ENCODE peak calls at places on chromosomes 6 and 20, in seven cellular contexts. One of them, this sample, is unnamed.

GRCh38 chr6:144340541-144341371 is 55.6 kb downstream of the UTRN start:
- DNase-seq in naive thymus-derived CD4-positive, alpha-beta T cell: no peak
- DNase-seq in lung: no peak
- DNase-seq in Peyer's patch: no peak
- DNase-seq in cardiac muscle cell: no peak
- DNase-seq in GM23248: peak; percentile 43
- DNase-seq in stomach: no peak
- DNase-seq in this sample: no peak

GRCh38 chr6:111027219-111027618 is 45.4 kb downstream of the RPF2 start:
- DNase-seq in naive thymus-derived CD4-positive, alpha-beta T cell: no peak
- DNase-seq in lung: no peak
- DNase-seq in Peyer's patch: no peak
- DNase-seq in cardiac muscle cell: no peak
- DNase-seq in GM23248: no peak
- DNase-seq in stomach: no peak
- DNase-seq in this sample: no peak

GRCh38 chr6:144644776-144645175 is 359.6 kb downstream of the UTRN start:
- DNase-seq in naive thymus-derived CD4-positive, alpha-beta T cell: no peak
- DNase-seq in lung: no peak
- DNase-seq in Peyer's patch: no peak
- DNase-seq in cardiac muscle cell: no peak
- DNase-seq in GM23248: no peak
- DNase-seq in stomach: no peak
- DNase-seq in this sample: no peak

GRCh38 chr6:140045116-140045515 is 670.7 kb upstream of the CITED2 start:
- DNase-seq in naive thymus-derived CD4-positive, alpha-beta T cell: no peak
- DNase-seq in lung: no peak
- DNase-seq in Peyer's patch: no peak
- DNase-seq in cardiac muscle cell: no peak
- DNase-seq in GM23248: no peak
- DNase-seq in stomach: no peak
- DNase-seq in this sample: no peak

GRCh38 chr20:36745234-36745926 is 510 bp downstream of the NDRG3 start:
- DNase-seq in naive thymus-derived CD4-positive, alpha-beta T cell: no peak
- DNase-seq in lung: peak; percentile 33
- DNase-seq in Peyer's patch: no peak
- DNase-seq in cardiac muscle cell: peak; percentile 53
- DNase-seq in GM23248: peak; percentile 45
- DNase-seq in stomach: peak; percentile 26
- DNase-seq in this sample: no peak

GRCh38 chr6:147651249-147652063 is 143.0 kb downstream of the SAMD5 start:
- DNase-seq in naive thymus-derived CD4-positive, alpha-beta T cell: no peak
- DNase-seq in lung: no peak
- DNase-seq in Peyer's patch: peak; percentile 55
- DNase-seq in cardiac muscle cell: no peak
- DNase-seq in GM23248: no peak
- DNase-seq in stomach: no peak
- DNase-seq in this sample: no peak

GRCh38 chr6:102389994-102390393 is 996.5 kb downstream of the GRIK2 start:
- DNase-seq in naive thymus-derived CD4-positive, alpha-beta T cell: no peak
- DNase-seq in lung: no peak
- DNase-seq in Peyer's patch: peak; percentile 44
- DNase-seq in cardiac muscle cell: no peak
- DNase-seq in GM23248: no peak
- DNase-seq in stomach: no peak
- DNase-seq in this sample: no peak

GRCh38 chr6:150069707-150070106 is 786 bp upstream of the ULBP3 start:
- DNase-seq in naive thymus-derived CD4-positive, alpha-beta T cell: no peak
- DNase-seq in lung: no peak
- DNase-seq in Peyer's patch: no peak
- DNase-seq in cardiac muscle cell: no peak
- DNase-seq in GM23248: no peak
- DNase-seq in stomach: peak; percentile 54
- DNase-seq in this sample: no peak

GRCh38 chr20:32930701-32931100 is 72.0 kb downstream of the EFCAB8 start:
- DNase-seq in naive thymus-derived CD4-positive, alpha-beta T cell: no peak
- DNase-seq in lung: no peak
- DNase-seq in Peyer's patch: no peak
- DNase-seq in cardiac muscle cell: no peak
- DNase-seq in GM23248: no peak
- DNase-seq in stomach: no peak
- DNase-seq in this sample: no peak

GRCh38 chr6:143336446-143337152 is 113.9 kb downstream of the ADAT2 start:
- DNase-seq in naive thymus-derived CD4-positive, alpha-beta T cell: no peak
- DNase-seq in lung: no peak
- DNase-seq in Peyer's patch: no peak
- DNase-seq in cardiac muscle cell: no peak
- DNase-seq in GM23248: peak; percentile 80
- DNase-seq in stomach: no peak
- DNase-seq in this sample: no peak

GRCh38 chr6:78861509-78861908 is 5.8 kb upstream of the IRAK1BP1 start:
- DNase-seq in naive thymus-derived CD4-positive, alpha-beta T cell: no peak
- DNase-seq in lung: no peak
- DNase-seq in Peyer's patch: no peak
- DNase-seq in cardiac muscle cell: no peak
- DNase-seq in GM23248: no peak
- DNase-seq in stomach: no peak
- DNase-seq in this sample: no peak

GRCh38 chr20:23212011-23212410 is 125.9 kb upstream of the CD93 start:
- DNase-seq in naive thymus-derived CD4-positive, alpha-beta T cell: no peak
- DNase-seq in lung: no peak
- DNase-seq in Peyer's patch: no peak
- DNase-seq in cardiac muscle cell: no peak
- DNase-seq in GM23248: no peak
- DNase-seq in stomach: no peak
- DNase-seq in this sample: no peak

GRCh38 chr6:21874372-21874771 is 280.8 kb downstream of the SOX4 start:
- DNase-seq in naive thymus-derived CD4-positive, alpha-beta T cell: no peak
- DNase-seq in lung: no peak
- DNase-seq in Peyer's patch: no peak
- DNase-seq in cardiac muscle cell: no peak
- DNase-seq in GM23248: no peak
- DNase-seq in stomach: no peak
- DNase-seq in this sample: no peak

GRCh38 chr6:43021270-43022047 is at the start of gene RRP36:
- DNase-seq in naive thymus-derived CD4-positive, alpha-beta T cell: peak; percentile 47
- DNase-seq in lung: peak; percentile 85
- DNase-seq in Peyer's patch: peak; percentile 88
- DNase-seq in cardiac muscle cell: peak; percentile 86
- DNase-seq in GM23248: peak; percentile 94
- DNase-seq in stomach: peak; percentile 81
- DNase-seq in this sample: peak; percentile 52

GRCh38 chr6:170102582-170103481 is 188.0 kb downstream of the DLL1 start:
- DNase-seq in naive thymus-derived CD4-positive, alpha-beta T cell: no peak
- DNase-seq in lung: no peak
- DNase-seq in Peyer's patch: peak; percentile 38
- DNase-seq in cardiac muscle cell: no peak
- DNase-seq in GM23248: no peak
- DNase-seq in stomach: peak; percentile 19
- DNase-seq in this sample: no peak

GRCh38 chr20:1286267-1287036 is 20.4 kb downstream of the SNPH start:
- DNase-seq in naive thymus-derived CD4-positive, alpha-beta T cell: no peak
- DNase-seq in lung: no peak
- DNase-seq in Peyer's patch: no peak
- DNase-seq in cardiac muscle cell: no peak
- DNase-seq in GM23248: no peak
- DNase-seq in stomach: no peak
- DNase-seq in this sample: peak; percentile 80
- H3K27ac ChIP-seq in naive thymus-derived CD4-positive, alpha-beta T cell: peak overlapping the region; percentile 68
- H3K27ac ChIP-seq in lung: no peak overlapping the region
- H3K27ac ChIP-seq in Peyer's patch: no peak overlapping the region
- H3K27ac ChIP-seq in cardiac muscle cell: no peak overlapping the region
- H3K27ac ChIP-seq in GM23248: no peak overlapping the region
- H3K27ac ChIP-seq in stomach: no peak overlapping the region
- H3K27ac ChIP-seq in this sample: no peak overlapping the region

GRCh38 chr6:105566503-105566902 is 163.6 kb upstream of the PREP start:
- DNase-seq in naive thymus-derived CD4-positive, alpha-beta T cell: no peak
- DNase-seq in lung: no peak
- DNase-seq in Peyer's patch: peak; percentile 53
- DNase-seq in cardiac muscle cell: no peak
- DNase-seq in GM23248: no peak
- DNase-seq in stomach: no peak
- DNase-seq in this sample: no peak

GRCh38 chr6:105562027-105562426 is 159.1 kb upstream of the PREP start:
- DNase-seq in naive thymus-derived CD4-positive, alpha-beta T cell: no peak
- DNase-seq in lung: no peak
- DNase-seq in Peyer's patch: no peak
- DNase-seq in cardiac muscle cell: no peak
- DNase-seq in GM23248: no peak
- DNase-seq in stomach: no peak
- DNase-seq in this sample: no peak

GRCh38 chr6:105560611-105561066 is 157.8 kb upstream of the PREP start:
- DNase-seq in naive thymus-derived CD4-positive, alpha-beta T cell: no peak
- DNase-seq in lung: no peak
- DNase-seq in Peyer's patch: no peak
- DNase-seq in cardiac muscle cell: no peak
- DNase-seq in GM23248: peak; percentile 86
- DNase-seq in stomach: no peak
- DNase-seq in this sample: no peak

GRCh38 chr6:105564503-105564902 is 161.6 kb upstream of the PREP start:
- DNase-seq in naive thymus-derived CD4-positive, alpha-beta T cell: no peak
- DNase-seq in lung: no peak
- DNase-seq in Peyer's patch: no peak
- DNase-seq in cardiac muscle cell: no peak
- DNase-seq in GM23248: no peak
- DNase-seq in stomach: no peak
- DNase-seq in this sample: no peak

GRCh38 chr6:105561501-105561900 is 158.6 kb upstream of the PREP start:
- DNase-seq in naive thymus-derived CD4-positive, alpha-beta T cell: no peak
- DNase-seq in lung: no peak
- DNase-seq in Peyer's patch: no peak
- DNase-seq in cardiac muscle cell: no peak
- DNase-seq in GM23248: no peak
- DNase-seq in stomach: no peak
- DNase-seq in this sample: no peak
- H3K27ac ChIP-seq in naive thymus-derived CD4-positive, alpha-beta T cell: no peak overlapping the region
- H3K27ac ChIP-seq in lung: no peak overlapping the region
- H3K27ac ChIP-seq in Peyer's patch: no peak overlapping the region
- H3K27ac ChIP-seq in cardiac muscle cell: no peak overlapping the region
- H3K27ac ChIP-seq in GM23248: no peak overlapping the region
- H3K27ac ChIP-seq in stomach: no peak overlapping the region
- H3K27ac ChIP-seq in this sample: no peak overlapping the region

GRCh38 chr6:56382416-56382940 is 135.1 kb upstream of the COL21A1 start:
- DNase-seq in naive thymus-derived CD4-positive, alpha-beta T cell: no peak
- DNase-seq in lung: no peak
- DNase-seq in Peyer's patch: no peak
- DNase-seq in cardiac muscle cell: no peak
- DNase-seq in GM23248: no peak
- DNase-seq in stomach: no peak
- DNase-seq in this sample: no peak

GRCh38 chr6:56380476-56380875 is 133.1 kb upstream of the COL21A1 start:
- DNase-seq in naive thymus-derived CD4-positive, alpha-beta T cell: no peak
- DNase-seq in lung: no peak
- DNase-seq in Peyer's patch: no peak
- DNase-seq in cardiac muscle cell: no peak
- DNase-seq in GM23248: no peak
- DNase-seq in stomach: no peak
- DNase-seq in this sample: no peak

GRCh38 chr6:56378966-56379608 is 131.7 kb upstream of the COL21A1 start:
- DNase-seq in naive thymus-derived CD4-positive, alpha-beta T cell: no peak
- DNase-seq in lung: no peak
- DNase-seq in Peyer's patch: no peak
- DNase-seq in cardiac muscle cell: no peak
- DNase-seq in GM23248: no peak
- DNase-seq in stomach: no peak
- DNase-seq in this sample: no peak

GRCh38 chr6:56378507-56378906 is 131.1 kb upstream of the COL21A1 start:
- DNase-seq in naive thymus-derived CD4-positive, alpha-beta T cell: no peak
- DNase-seq in lung: no peak
- DNase-seq in Peyer's patch: no peak
- DNase-seq in cardiac muscle cell: no peak
- DNase-seq in GM23248: no peak
- DNase-seq in stomach: no peak
- DNase-seq in this sample: no peak

DNA sequence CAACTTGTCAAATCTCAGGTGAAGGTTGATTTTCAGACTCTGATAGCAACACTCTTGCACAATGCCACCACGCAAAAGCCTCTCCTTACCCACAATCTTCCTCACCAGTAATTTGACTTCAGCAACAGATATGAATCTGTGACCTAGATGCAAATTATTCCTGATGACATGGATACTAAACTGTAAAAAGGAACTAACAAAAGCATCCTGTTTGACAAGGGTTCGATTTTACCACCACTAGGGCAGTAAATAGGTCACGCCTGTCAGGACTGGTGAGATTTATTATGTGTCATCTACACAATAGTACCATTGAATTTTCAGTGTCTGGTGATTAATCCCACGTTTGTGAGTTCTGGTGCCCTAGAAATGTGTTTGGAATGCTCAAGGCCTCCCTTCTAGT is 134.5 kb upstream of the COL21A1 start:
- DNase-seq in naive thymus-derived CD4-positive, alpha-beta T cell: no peak
- DNase-seq in lung: no peak
- DNase-seq in Peyer's patch: no peak
- DNase-seq in cardiac muscle cell: no peak
- DNase-seq in GM23248: peak; percentile 60
- DNase-seq in stomach: no peak
- DNase-seq in this sample: no peak
- H3K27ac ChIP-seq in naive thymus-derived CD4-positive, alpha-beta T cell: no peak overlapping the region
- H3K27ac ChIP-seq in lung: no peak overlapping the region
- H3K27ac ChIP-seq in Peyer's patch: no peak overlapping the region
- H3K27ac ChIP-seq in cardiac muscle cell: no peak overlapping the region
- H3K27ac ChIP-seq in GM23248: no peak overlapping the region
- H3K27ac ChIP-seq in stomach: no peak overlapping the region
- H3K27ac ChIP-seq in this sample: no peak overlapping the region

GRCh38 chr20:35637266-35637665 is 21.6 kb downstream of the SPAG4 start:
- DNase-seq in naive thymus-derived CD4-positive, alpha-beta T cell: no peak
- DNase-seq in lung: no peak
- DNase-seq in Peyer's patch: no peak
- DNase-seq in cardiac muscle cell: no peak
- DNase-seq in GM23248: no peak
- DNase-seq in stomach: no peak
- DNase-seq in this sample: no peak

GRCh38 chr20:35632539-35633115 is 17.0 kb downstream of the SPAG4 start:
- DNase-seq in naive thymus-derived CD4-positive, alpha-beta T cell: no peak
- DNase-seq in lung: no peak
- DNase-seq in Peyer's patch: no peak
- DNase-seq in cardiac muscle cell: no peak
- DNase-seq in GM23248: no peak
- DNase-seq in stomach: no peak
- DNase-seq in this sample: no peak

GRCh38 chr20:35636095-35636494 is 20.5 kb downstream of the SPAG4 start:
- DNase-seq in naive thymus-derived CD4-positive, alpha-beta T cell: no peak
- DNase-seq in lung: no peak
- DNase-seq in Peyer's patch: no peak
- DNase-seq in cardiac muscle cell: no peak
- DNase-seq in GM23248: no peak
- DNase-seq in stomach: no peak
- DNase-seq in this sample: no peak

GRCh38 chr20:35630636-35631035 is 15.0 kb downstream of the SPAG4 start:
- DNase-seq in naive thymus-derived CD4-positive, alpha-beta T cell: no peak
- DNase-seq in lung: no peak
- DNase-seq in Peyer's patch: no peak
- DNase-seq in cardiac muscle cell: no peak
- DNase-seq in GM23248: no peak
- DNase-seq in stomach: no peak
- DNase-seq in this sample: no peak

DNA sequence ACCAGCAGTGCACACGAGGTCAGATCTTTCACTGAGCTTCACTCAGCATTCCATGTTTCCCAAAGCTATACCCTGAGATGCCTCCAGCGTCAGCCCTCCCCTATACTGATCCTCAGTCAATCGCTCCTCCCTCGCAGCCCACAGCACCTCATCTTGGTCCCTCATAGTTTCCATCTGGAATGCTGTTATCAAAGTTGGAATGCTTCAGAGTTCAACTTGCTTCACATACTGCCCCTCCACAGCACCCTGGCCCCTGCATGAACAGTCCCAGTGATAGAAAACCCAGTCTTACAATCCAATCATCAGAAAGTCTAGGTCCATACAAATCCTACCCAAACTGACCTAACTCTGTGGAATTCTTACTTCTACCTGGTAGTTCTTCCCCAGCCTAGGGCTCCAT is 20.0 kb downstream of the SPAG4 start:
- DNase-seq in naive thymus-derived CD4-positive, alpha-beta T cell: no peak
- DNase-seq in lung: no peak
- DNase-seq in Peyer's patch: no peak
- DNase-seq in cardiac muscle cell: peak; percentile 49
- DNase-seq in GM23248: no peak
- DNase-seq in stomach: no peak
- DNase-seq in this sample: no peak
- H3K27ac ChIP-seq in naive thymus-derived CD4-positive, alpha-beta T cell: no peak overlapping the region
- H3K27ac ChIP-seq in lung: no peak overlapping the region
- H3K27ac ChIP-seq in Peyer's patch: no peak overlapping the region
- H3K27ac ChIP-seq in cardiac muscle cell: peak overlapping the region; percentile 87
- H3K27ac ChIP-seq in GM23248: no peak overlapping the region
- H3K27ac ChIP-seq in stomach: no peak overlapping the region
- H3K27ac ChIP-seq in this sample: no peak overlapping the region

This sample was measured in CD8-positive, alpha-beta memory T cell.